ENCODE peak calls at places on chromosomes 7 and 10, in six cellular contexts. One of them, this sample, is unnamed. For H3K27me3, the result is how much of the 10 kb centered on the place peaks cover.

GRCh38 chr7:31271641-31272405 is 68.7 kb downstream of the NEUROD6 start:
- DNase-seq in CD8-positive, alpha-beta T cell: no peak
- DNase-seq in IMR-90: no peak
- DNase-seq in AG04450: no peak
- DNase-seq in upper lobe of right lung: no peak
- DNase-seq in left ventricle myocardium inferior: no peak
- DNase-seq in this sample: no peak

GRCh38 chr7:37000514-37000913 is 276.2 kb upstream of the AOAH start:
- DNase-seq in CD8-positive, alpha-beta T cell: no peak
- DNase-seq in IMR-90: no peak
- DNase-seq in AG04450: no peak
- DNase-seq in upper lobe of right lung: no peak
- DNase-seq in left ventricle myocardium inferior: no peak
- DNase-seq in this sample: no peak

GRCh38 chr7:91940171-91940570 is 491 bp upstream of the AKAP9 start:
- DNase-seq in CD8-positive, alpha-beta T cell: peak
- DNase-seq in IMR-90: no peak
- DNase-seq in AG04450: no peak
- DNase-seq in upper lobe of right lung: no peak
- DNase-seq in left ventricle myocardium inferior: no peak
- DNase-seq in this sample: no peak

GRCh38 chr7:35446091-35446490 is 192.2 kb upstream of the TBX20 start:
- DNase-seq in CD8-positive, alpha-beta T cell: no peak
- DNase-seq in IMR-90: no peak
- DNase-seq in AG04450: no peak
- DNase-seq in upper lobe of right lung: no peak
- DNase-seq in left ventricle myocardium inferior: peak
- DNase-seq in this sample: no peak

GRCh38 chr7:120055300-120055699 is 217.7 kb upstream of the KCND2 start:
- DNase-seq in CD8-positive, alpha-beta T cell: no peak
- DNase-seq in IMR-90: peak
- DNase-seq in AG04450: no peak
- DNase-seq in upper lobe of right lung: no peak
- DNase-seq in left ventricle myocardium inferior: no peak
- DNase-seq in this sample: no peak

GRCh38 chr7:133026210-133026859 is 55.6 kb downstream of the CHCHD3 start:
- DNase-seq in CD8-positive, alpha-beta T cell: no peak
- DNase-seq in IMR-90: no peak
- DNase-seq in AG04450: no peak
- DNase-seq in upper lobe of right lung: no peak
- DNase-seq in left ventricle myocardium inferior: no peak
- DNase-seq in this sample: no peak

GRCh38 chr7:38656976-38657375 is 25.8 kb upstream of the AMPH start:
- DNase-seq in CD8-positive, alpha-beta T cell: no peak
- DNase-seq in IMR-90: no peak
- DNase-seq in AG04450: no peak
- DNase-seq in upper lobe of right lung: no peak
- DNase-seq in left ventricle myocardium inferior: no peak
- DNase-seq in this sample: no peak

GRCh38 chr10:132793871-132794849 is 8.2 kb upstream of the NKX6-2 start:
- DNase-seq in CD8-positive, alpha-beta T cell: no peak
- DNase-seq in IMR-90: no peak
- DNase-seq in AG04450: no peak
- DNase-seq in upper lobe of right lung: no peak
- DNase-seq in left ventricle myocardium inferior: no peak
- DNase-seq in this sample: no peak

GRCh38 chr7:825386-825785 is 6.9 kb upstream of the SUN1 start:
- DNase-seq in CD8-positive, alpha-beta T cell: no peak
- DNase-seq in IMR-90: peak
- DNase-seq in AG04450: no peak
- DNase-seq in upper lobe of right lung: no peak
- DNase-seq in left ventricle myocardium inferior: no peak
- DNase-seq in this sample: no peak

GRCh38 chr10:96309631-96310358 is 5.6 kb downstream of the DNTT start:
- DNase-seq in CD8-positive, alpha-beta T cell: no peak
- DNase-seq in IMR-90: no peak
- DNase-seq in AG04450: no peak
- DNase-seq in upper lobe of right lung: no peak
- DNase-seq in left ventricle myocardium inferior: no peak
- DNase-seq in this sample: no peak

GRCh38 chr10:121624778-121625330 is 26.6 kb upstream of the FGFR2 start:
- DNase-seq in CD8-positive, alpha-beta T cell: no peak
- DNase-seq in IMR-90: no peak
- DNase-seq in AG04450: no peak
- DNase-seq in upper lobe of right lung: peak
- DNase-seq in left ventricle myocardium inferior: no peak
- DNase-seq in this sample: no peak

GRCh38 chr10:2921956-2922680 is 145.2 kb upstream of the PFKP start:
- DNase-seq in CD8-positive, alpha-beta T cell: no peak
- DNase-seq in IMR-90: peak
- DNase-seq in AG04450: no peak
- DNase-seq in upper lobe of right lung: no peak
- DNase-seq in left ventricle myocardium inferior: no peak
- DNase-seq in this sample: no peak

GRCh38 chr10:78656815-78657621 is 411.7 kb upstream of the ZMIZ1 start:
- DNase-seq in CD8-positive, alpha-beta T cell: no peak
- DNase-seq in IMR-90: no peak
- DNase-seq in AG04450: no peak
- DNase-seq in upper lobe of right lung: no peak
- DNase-seq in left ventricle myocardium inferior: no peak
- DNase-seq in this sample: no peak

GRCh38 chr7:122532406-122533269 is 166.3 kb downstream of the RNF133 start:
- DNase-seq in CD8-positive, alpha-beta T cell: no peak
- DNase-seq in IMR-90: peak
- DNase-seq in AG04450: no peak
- DNase-seq in upper lobe of right lung: no peak
- DNase-seq in left ventricle myocardium inferior: no peak
- DNase-seq in this sample: no peak

GRCh38 chr10:77801474-77802238 is 124.9 kb downstream of the DLG5 start:
- DNase-seq in CD8-positive, alpha-beta T cell: no peak
- DNase-seq in IMR-90: peak
- DNase-seq in AG04450: no peak
- DNase-seq in upper lobe of right lung: no peak
- DNase-seq in left ventricle myocardium inferior: no peak
- DNase-seq in this sample: no peak

GRCh38 chr10:75469018-75469616 is 37.7 kb downstream of the LRMDA start:
- DNase-seq in CD8-positive, alpha-beta T cell: no peak
- DNase-seq in IMR-90: peak
- DNase-seq in AG04450: peak
- DNase-seq in upper lobe of right lung: no peak
- DNase-seq in left ventricle myocardium inferior: no peak
- DNase-seq in this sample: peak

GRCh38 chr7:69837387-69838068 is 239.3 kb downstream of the AUTS2 start:
- DNase-seq in CD8-positive, alpha-beta T cell: no peak
- DNase-seq in IMR-90: no peak
- DNase-seq in AG04450: no peak
- DNase-seq in upper lobe of right lung: no peak
- DNase-seq in left ventricle myocardium inferior: no peak
- DNase-seq in this sample: no peak

GRCh38 chr7:28423919-28424514 is 11.7 kb downstream of the CREB5 start:
- DNase-seq in CD8-positive, alpha-beta T cell: no peak
- DNase-seq in IMR-90: no peak
- DNase-seq in AG04450: no peak
- DNase-seq in upper lobe of right lung: no peak
- DNase-seq in left ventricle myocardium inferior: no peak
- DNase-seq in this sample: no peak
- H3K27me3 ChIP-seq in CD8-positive, alpha-beta T cell: under half
- H3K27me3 ChIP-seq in IMR-90: under half
- H3K27me3 ChIP-seq in AG04450: under half
- H3K27me3 ChIP-seq in upper lobe of right lung: under half
- H3K27me3 ChIP-seq in left ventricle myocardium inferior: under half
- H3K27me3 ChIP-seq in this sample: under half

GRCh38 chr7:128137096-128137655 is 103.9 kb upstream of the LEP start:
- DNase-seq in CD8-positive, alpha-beta T cell: no peak
- DNase-seq in IMR-90: peak
- DNase-seq in AG04450: no peak
- DNase-seq in upper lobe of right lung: no peak
- DNase-seq in left ventricle myocardium inferior: no peak
- DNase-seq in this sample: peak
- H3K27me3 ChIP-seq in CD8-positive, alpha-beta T cell: under half
- H3K27me3 ChIP-seq in IMR-90: under half
- H3K27me3 ChIP-seq in AG04450: half or more
- H3K27me3 ChIP-seq in upper lobe of right lung: under half
- H3K27me3 ChIP-seq in left ventricle myocardium inferior: half or more
- H3K27me3 ChIP-seq in this sample: under half

DNA sequence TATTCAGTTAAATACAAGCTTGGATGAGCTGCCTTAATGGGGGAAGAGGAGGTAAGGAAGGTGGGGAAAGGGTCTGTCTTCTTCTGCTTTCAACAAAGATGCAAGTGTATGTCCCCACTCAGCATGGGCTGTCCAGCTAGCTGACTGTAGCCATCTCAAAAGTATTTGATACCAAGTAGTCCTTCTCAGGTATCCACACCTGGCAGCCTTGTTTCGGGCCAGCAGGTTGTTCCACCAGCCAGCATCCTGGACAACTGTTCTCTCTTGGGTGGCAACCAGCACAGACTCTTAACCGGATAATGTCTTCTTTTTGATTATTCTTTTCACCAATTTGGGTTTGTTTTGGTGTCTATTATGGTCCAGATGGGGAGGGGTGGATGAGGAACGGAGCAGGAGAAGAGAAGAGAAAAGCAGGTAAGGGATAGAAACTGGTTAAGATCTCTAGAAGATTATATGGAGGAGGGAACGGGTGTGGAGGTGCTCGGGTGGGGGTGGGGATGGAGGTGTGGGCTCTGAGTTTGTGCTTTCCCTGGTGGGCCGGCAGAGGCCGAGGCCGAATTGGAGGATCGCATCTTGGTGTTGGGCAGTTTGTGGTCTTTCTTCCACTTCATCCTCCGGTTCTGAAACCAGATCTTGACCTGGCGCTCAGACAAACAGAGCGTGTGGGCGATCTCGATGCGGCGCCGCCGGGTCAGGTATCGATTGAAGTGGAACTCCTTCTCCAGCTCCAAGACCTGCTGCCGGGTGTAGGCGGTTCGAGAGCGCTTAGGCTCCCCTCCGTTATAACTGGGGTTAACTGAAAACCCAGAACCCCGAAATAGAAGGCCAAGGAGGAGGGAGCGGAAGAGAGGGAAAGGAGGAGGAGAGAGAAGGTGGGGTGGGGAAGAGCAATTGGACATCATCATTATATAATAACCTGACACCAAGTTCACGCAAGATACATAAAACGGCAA is 1.5 kb downstream of the HOXA4 start:
- DNase-seq in CD8-positive, alpha-beta T cell: no peak
- DNase-seq in IMR-90: no peak
- DNase-seq in AG04450: no peak
- DNase-seq in upper lobe of right lung: no peak
- DNase-seq in left ventricle myocardium inferior: no peak
- DNase-seq in this sample: no peak
- H3K27me3 ChIP-seq in CD8-positive, alpha-beta T cell: under half
- H3K27me3 ChIP-seq in IMR-90: under half
- H3K27me3 ChIP-seq in AG04450: under half
- H3K27me3 ChIP-seq in upper lobe of right lung: under half
- H3K27me3 ChIP-seq in left ventricle myocardium inferior: half or more
- H3K27me3 ChIP-seq in this sample: under half

GRCh38 chr7:27126596-27127327 is 3.8 kb downstream of the HOXA4 start:
- DNase-seq in CD8-positive, alpha-beta T cell: no peak
- DNase-seq in IMR-90: no peak
- DNase-seq in AG04450: no peak
- DNase-seq in upper lobe of right lung: no peak
- DNase-seq in left ventricle myocardium inferior: no peak
- DNase-seq in this sample: no peak
- H3K27me3 ChIP-seq in CD8-positive, alpha-beta T cell: under half
- H3K27me3 ChIP-seq in IMR-90: under half
- H3K27me3 ChIP-seq in AG04450: under half
- H3K27me3 ChIP-seq in upper lobe of right lung: under half
- H3K27me3 ChIP-seq in left ventricle myocardium inferior: half or more
- H3K27me3 ChIP-seq in this sample: under half

DNA sequence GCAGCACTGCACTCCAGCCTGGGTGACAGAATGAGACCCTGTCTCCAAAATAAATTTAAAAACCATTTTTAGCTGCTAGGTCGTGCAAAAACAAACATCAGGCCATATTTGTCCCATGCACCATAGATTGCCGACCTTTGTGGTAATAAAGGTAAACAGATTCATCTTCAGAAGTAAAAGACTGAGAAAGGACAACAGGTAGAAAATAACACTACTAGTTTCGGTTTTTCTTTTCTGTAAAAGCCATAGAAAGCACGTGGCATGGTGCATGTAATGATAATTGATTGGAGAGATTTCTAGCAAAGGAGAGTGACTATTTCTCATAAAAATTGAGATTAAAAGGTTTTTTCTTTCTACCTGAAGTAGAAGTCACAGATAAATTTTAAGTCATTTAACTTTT is 93.9 kb downstream of the DNAH11 start:
- DNase-seq in CD8-positive, alpha-beta T cell: no peak
- DNase-seq in IMR-90: no peak
- DNase-seq in AG04450: no peak
- DNase-seq in upper lobe of right lung: no peak
- DNase-seq in left ventricle myocardium inferior: no peak
- DNase-seq in this sample: no peak
- H3K27me3 ChIP-seq in CD8-positive, alpha-beta T cell: under half
- H3K27me3 ChIP-seq in IMR-90: under half
- H3K27me3 ChIP-seq in AG04450: under half
- H3K27me3 ChIP-seq in upper lobe of right lung: under half
- H3K27me3 ChIP-seq in left ventricle myocardium inferior: under half
- H3K27me3 ChIP-seq in this sample: under half

GRCh38 chr10:109245821-109246220 is 677.5 kb downstream of the XPNPEP1 start:
- DNase-seq in CD8-positive, alpha-beta T cell: no peak
- DNase-seq in IMR-90: no peak
- DNase-seq in AG04450: no peak
- DNase-seq in upper lobe of right lung: no peak
- DNase-seq in left ventricle myocardium inferior: no peak
- DNase-seq in this sample: no peak

GRCh38 chr10:109247819-109248218 is 675.5 kb downstream of the XPNPEP1 start:
- DNase-seq in CD8-positive, alpha-beta T cell: no peak
- DNase-seq in IMR-90: no peak
- DNase-seq in AG04450: no peak
- DNase-seq in upper lobe of right lung: no peak
- DNase-seq in left ventricle myocardium inferior: no peak
- DNase-seq in this sample: no peak

GRCh38 chr10:109253306-109253705 is 670.0 kb downstream of the XPNPEP1 start:
- DNase-seq in CD8-positive, alpha-beta T cell: no peak
- DNase-seq in IMR-90: no peak
- DNase-seq in AG04450: no peak
- DNase-seq in upper lobe of right lung: no peak
- DNase-seq in left ventricle myocardium inferior: no peak
- DNase-seq in this sample: no peak

DNA sequence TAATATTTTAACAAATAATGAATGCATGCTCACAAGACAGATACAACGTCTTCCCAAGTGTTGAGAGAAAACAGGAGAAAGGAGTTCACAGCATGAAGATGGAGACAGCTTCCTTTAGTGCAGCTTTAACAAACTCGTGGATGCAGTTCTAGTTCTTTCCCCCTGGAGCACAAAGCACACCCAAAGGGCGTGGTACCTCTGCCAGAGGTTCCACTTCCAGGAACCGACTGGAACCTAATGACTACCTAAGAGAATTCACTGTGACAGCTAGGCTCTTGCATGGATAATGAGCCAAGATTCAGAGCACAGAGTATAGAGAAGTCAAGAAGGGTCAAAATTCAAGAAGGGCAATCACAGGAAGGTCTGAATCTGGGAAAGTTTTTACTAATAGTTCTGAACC is 673.2 kb downstream of the XPNPEP1 start:
- DNase-seq in CD8-positive, alpha-beta T cell: no peak
- DNase-seq in IMR-90: no peak
- DNase-seq in AG04450: no peak
- DNase-seq in upper lobe of right lung: no peak
- DNase-seq in left ventricle myocardium inferior: no peak
- DNase-seq in this sample: no peak
- H3K27me3 ChIP-seq in CD8-positive, alpha-beta T cell: under half
- H3K27me3 ChIP-seq in IMR-90: under half
- H3K27me3 ChIP-seq in AG04450: under half
- H3K27me3 ChIP-seq in upper lobe of right lung: under half
- H3K27me3 ChIP-seq in left ventricle myocardium inferior: under half
- H3K27me3 ChIP-seq in this sample: under half

GRCh38 chr10:100650693-100651092 is 94.7 kb upstream of the PAX2 start:
- DNase-seq in CD8-positive, alpha-beta T cell: no peak
- DNase-seq in IMR-90: no peak
- DNase-seq in AG04450: no peak
- DNase-seq in upper lobe of right lung: no peak
- DNase-seq in left ventricle myocardium inferior: no peak
- DNase-seq in this sample: no peak
- H3K27me3 ChIP-seq in CD8-positive, alpha-beta T cell: under half
- H3K27me3 ChIP-seq in IMR-90: under half
- H3K27me3 ChIP-seq in AG04450: under half
- H3K27me3 ChIP-seq in upper lobe of right lung: half or more
- H3K27me3 ChIP-seq in left ventricle myocardium inferior: half or more
- H3K27me3 ChIP-seq in this sample: under half